ENCODE peak calls at places on chromosomes 7 and 10, in nine cellular contexts. W, G, E, L, M, X, P, U and K are unnamed samples. For H3K9me3, the result is how much of the 10 kb centered on the place peaks cover.

GRCh38 chr10:44306147-44306710 is 78.7 kb downstream of the CXCL12 start:
- DNase-seq in W (no peak), G (peak), E (no peak), L (no peak), M (peak), X (no peak), P (peak), U (no peak), K (no peak)

GRCh38 chr7:114649689-114650088 is 235.1 kb downstream of the FOXP2 start:
- DNase-seq in W (no peak), G (no peak), E (no peak), L (no peak), M (no peak), X (no peak), P (no peak), U (no peak), K (no peak)

GRCh38 chr7:65731562-65732035 is 141.3 kb upstream of the VKORC1L1 start:
- DNase-seq in W (peak), G (no peak), E (peak), L (no peak), M (peak), X (peak), P (peak), U (peak), K (no peak)

GRCh38 chr10:35471455-35471854 is 133.7 kb upstream of the GJD4 start:
- DNase-seq in W (no peak), G (no peak), E (no peak), L (no peak), M (no peak), X (no peak), P (no peak), U (no peak), K (no peak)

GRCh38 chr7:156950381-156950858 is 908 bp downstream of the NOM1 start:
- DNase-seq in W (no peak), G (no peak), E (no peak), L (no peak), M (peak), X (no peak), P (no peak), U (no peak), K (no peak)

GRCh38 chr7:41942468-41943097 is 239.7 kb upstream of the INHBA start:
- DNase-seq in W (peak), G (no peak), E (peak), L (no peak), M (peak), X (peak), P (peak), U (no peak), K (peak)

GRCh38 chr10:70575874-70576802 is 26.4 kb downstream of the PRF1 start:
- DNase-seq in W (peak), G (no peak), E (no peak), L (peak), M (peak), X (peak), P (peak), U (peak), K (no peak)

GRCh38 chr10:22246680-22247391 is 29.0 kb upstream of the EBLN1 start:
- DNase-seq in W (no peak), G (no peak), E (no peak), L (no peak), M (peak), X (peak), P (peak), U (no peak), K (no peak)

GRCh38 chr7:47739901-47740300 is 158.0 kb upstream of the TNS3 start:
- DNase-seq in W (no peak), G (no peak), E (no peak), L (no peak), M (peak), X (no peak), P (no peak), U (no peak), K (no peak)

GRCh38 chr10:86013568-86013967 is 353.0 kb downstream of the GRID1 start:
- DNase-seq in W (no peak), G (no peak), E (no peak), L (no peak), M (no peak), X (no peak), P (no peak), U (no peak), K (no peak)

GRCh38 chr10:126902157-126902556 is 3.1 kb upstream of the DOCK1 start:
- DNase-seq in W (peak), G (no peak), E (no peak), L (no peak), M (peak), X (peak), P (peak), U (no peak), K (no peak)

GRCh38 chr10:69640196-69640980 is 10.3 kb downstream of the FAM241B start:
- DNase-seq in W (no peak), G (no peak), E (no peak), L (no peak), M (no peak), X (no peak), P (no peak), U (no peak), K (no peak)

GRCh38 chr7:52431082-52431815 is 604.2 kb upstream of the POM121L12 start:
- DNase-seq in W (no peak), G (no peak), E (no peak), L (no peak), M (no peak), X (no peak), P (no peak), U (no peak), K (no peak)

GRCh38 chr10:107013258-107014001 is 151.1 kb downstream of the SORCS1 start:
- DNase-seq in W (no peak), G (no peak), E (peak), L (no peak), M (no peak), X (peak), P (no peak), U (no peak), K (no peak)

GRCh38 chr7:214410-215212 is 22.2 kb downstream of the FAM20C start:
- DNase-seq in W (no peak), G (no peak), E (no peak), L (no peak), M (peak), X (peak), P (no peak), U (peak), K (no peak)

GRCh38 chr7:94244760-94245159 is 149.9 kb upstream of the COL1A2 start:
- DNase-seq in W (no peak), G (no peak), E (no peak), L (no peak), M (no peak), X (no peak), P (no peak), U (no peak), K (no peak)

GRCh38 chr10:33927347-33927746 is 592.9 kb upstream of the NRP1 start:
- DNase-seq in W (no peak), G (no peak), E (no peak), L (no peak), M (no peak), X (no peak), P (peak), U (no peak), K (no peak)

GRCh38 chr7:36670585-36671431 is 53.5 kb downstream of the AOAH start:
- DNase-seq in W (peak), G (no peak), E (peak), L (peak), M (peak), X (peak), P (peak), U (peak), K (peak)

GRCh38 chr7:82110146-82110823 is 333.3 kb downstream of the CACNA2D1 start:
- DNase-seq in W (no peak), G (no peak), E (peak), L (no peak), M (no peak), X (no peak), P (no peak), U (no peak), K (no peak)

GRCh38 chr10:52314822-52315552 is 906 bp downstream of the DKK1 start:
- DNase-seq in W (no peak), G (no peak), E (peak), L (no peak), M (peak), X (peak), P (peak), U (no peak), K (no peak)

GRCh38 chr7:52956379-52956915 is 79.0 kb upstream of the POM121L12 start:
- DNase-seq in W (no peak), G (no peak), E (no peak), L (no peak), M (peak), X (peak), P (no peak), U (no peak), K (no peak)

GRCh38 chr7:155566011-155566836 is 19.9 kb upstream of the CNPY1 start:
- DNase-seq in W (no peak), G (no peak), E (no peak), L (no peak), M (no peak), X (no peak), P (no peak), U (no peak), K (no peak)

GRCh38 chr7:119890631-119891030 is 382.3 kb upstream of the KCND2 start:
- DNase-seq in W (no peak), G (no peak), E (no peak), L (no peak), M (no peak), X (no peak), P (no peak), U (no peak), K (no peak)

GRCh38 chr10:122658356-122659049 is 41.1 kb downstream of the C10orf120 start:
- DNase-seq in W (no peak), G (no peak), E (no peak), L (no peak), M (no peak), X (no peak), P (no peak), U (no peak), K (no peak)

GRCh38 chr7:93948873-93949272 is 27.3 kb downstream of the GNG11 start:
- DNase-seq in W (no peak), G (no peak), E (no peak), L (no peak), M (no peak), X (no peak), P (no peak), U (no peak), K (no peak)

GRCh38 chr10:24961582-24961981 is 9.2 kb upstream of the PRTFDC1 start:
- DNase-seq in W (no peak), G (no peak), E (no peak), L (no peak), M (no peak), X (no peak), P (no peak), U (no peak), K (no peak)

GRCh38 chr7:30142710-30143109 is 7.9 kb downstream of the MTURN start:
- DNase-seq in W (no peak), G (no peak), E (no peak), L (no peak), M (peak), X (peak), P (peak), U (peak), K (no peak)

DNA sequence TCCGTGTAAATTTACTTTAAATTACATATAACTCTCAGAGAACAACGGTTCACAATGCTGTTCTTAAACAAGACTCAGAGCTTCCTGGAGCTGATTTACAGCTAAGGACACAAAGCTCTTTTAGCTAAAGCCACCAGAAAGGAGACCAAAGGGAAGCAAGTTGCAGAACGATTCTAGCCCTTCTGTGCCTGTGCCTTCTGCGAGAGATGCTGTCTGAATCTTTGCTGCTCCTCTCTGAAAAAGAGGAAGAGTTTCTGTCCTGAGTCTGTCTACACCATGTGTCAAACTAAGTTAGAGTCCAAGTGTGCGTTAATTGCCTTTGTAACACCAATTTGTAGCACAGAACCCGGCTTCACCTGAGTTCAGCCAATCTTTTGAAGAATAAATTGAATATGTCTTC is 42.0 kb upstream of the PFKP start:
- DNase-seq in W (no peak), G (no peak), E (no peak), L (no peak), M (no peak), X (no peak), P (no peak), U (no peak), K (no peak)
- H3K27ac ChIP-seq in W (no peak), G (no peak), E (no peak), L (no peak), M (no peak), X (no peak), P (no peak), U (no peak), K (no peak)

GRCh38 chr10:71985542-71986250 is 21.5 kb downstream of the CHST3 start:
- DNase-seq in W (no peak), G (no peak), E (no peak), L (peak), M (peak), X (no peak), P (peak), U (no peak), K (peak)

GRCh38 chr10:71984126-71984797 is 20.1 kb downstream of the CHST3 start:
- DNase-seq in W (no peak), G (no peak), E (no peak), L (no peak), M (no peak), X (no peak), P (no peak), U (no peak), K (peak)

GRCh38 chr10:71984798-71985388 is 20.7 kb downstream of the CHST3 start:
- DNase-seq in W (no peak), G (no peak), E (no peak), L (peak), M (no peak), X (no peak), P (peak), U (no peak), K (peak)

GRCh38 chr10:71990706-71991269 is 26.6 kb downstream of the CHST3 start:
- DNase-seq in W (no peak), G (no peak), E (no peak), L (peak), M (no peak), X (no peak), P (peak), U (no peak), K (no peak)

GRCh38 chr10:71989658-71990454 is 25.7 kb downstream of the CHST3 start:
- DNase-seq in W (peak), G (no peak), E (no peak), L (peak), M (no peak), X (no peak), P (peak), U (no peak), K (no peak)
- H3K9me3 ChIP-seq in W (under half), G (under half), E (under half), L (under half), M (under half), X (under half), P (under half), U (under half), K (under half)

GRCh38 chr10:7159928-7160327 is 250.9 kb downstream of the SFMBT2 start:
- DNase-seq in W (no peak), G (no peak), E (no peak), L (no peak), M (no peak), X (no peak), P (no peak), U (no peak), K (no peak)
- H3K27ac ChIP-seq in W (no peak), G (no peak), E (no peak), L (no peak), M (no peak), X (no peak), P (no peak), U (no peak), K (no peak)

GRCh38 chr10:65900271-65900670 is 1025.6 kb upstream of the LRRTM3 start:
- DNase-seq in W (no peak), G (no peak), E (no peak), L (no peak), M (no peak), X (no peak), P (no peak), U (no peak), K (no peak)
- H3K9me3 ChIP-seq in W (under half), G (under half), E (under half), L (under half), M (under half), X (under half), P (under half), U (under half), K (under half)

GRCh38 chr10:81873231-81873931 is 1.6 kb upstream of the NRG3 start:
- DNase-seq in W (no peak), G (no peak), E (no peak), L (no peak), M (no peak), X (no peak), P (no peak), U (no peak), K (no peak)
- H3K27ac ChIP-seq in W (no peak), G (no peak), E (no peak), L (no peak), M (no peak), X (no peak), P (no peak), U (no peak), K (no peak)

GRCh38 chr10:5033061-5033770 is 29.6 kb upstream of the AKR1C2 start:
- DNase-seq in W (no peak), G (peak), E (no peak), L (no peak), M (peak), X (no peak), P (peak), U (no peak), K (no peak)
- H3K9me3 ChIP-seq in W (under half), G (under half), E (under half), L (under half), M (under half), X (under half), P (under half), U (under half), K (under half)

GRCh38 chr7:97009753-97010732 is 4.7 kb downstream of the DLX6 start:
- DNase-seq in W (no peak), G (peak), E (peak), L (no peak), M (no peak), X (no peak), P (no peak), U (no peak), K (no peak)

GRCh38 chr7:97011104-97011503 is 5.8 kb downstream of the DLX6 start:
- DNase-seq in W (no peak), G (no peak), E (no peak), L (no peak), M (no peak), X (no peak), P (no peak), U (no peak), K (no peak)

GRCh38 chr7:97012293-97013005 is 7.1 kb downstream of the DLX6 start:
- DNase-seq in W (no peak), G (peak), E (peak), L (no peak), M (no peak), X (no peak), P (no peak), U (no peak), K (no peak)

GRCh38 chr7:97013025-97013424 is 7.7 kb downstream of the DLX6 start:
- DNase-seq in W (no peak), G (peak), E (peak), L (no peak), M (no peak), X (no peak), P (no peak), U (no peak), K (no peak)

DNA sequence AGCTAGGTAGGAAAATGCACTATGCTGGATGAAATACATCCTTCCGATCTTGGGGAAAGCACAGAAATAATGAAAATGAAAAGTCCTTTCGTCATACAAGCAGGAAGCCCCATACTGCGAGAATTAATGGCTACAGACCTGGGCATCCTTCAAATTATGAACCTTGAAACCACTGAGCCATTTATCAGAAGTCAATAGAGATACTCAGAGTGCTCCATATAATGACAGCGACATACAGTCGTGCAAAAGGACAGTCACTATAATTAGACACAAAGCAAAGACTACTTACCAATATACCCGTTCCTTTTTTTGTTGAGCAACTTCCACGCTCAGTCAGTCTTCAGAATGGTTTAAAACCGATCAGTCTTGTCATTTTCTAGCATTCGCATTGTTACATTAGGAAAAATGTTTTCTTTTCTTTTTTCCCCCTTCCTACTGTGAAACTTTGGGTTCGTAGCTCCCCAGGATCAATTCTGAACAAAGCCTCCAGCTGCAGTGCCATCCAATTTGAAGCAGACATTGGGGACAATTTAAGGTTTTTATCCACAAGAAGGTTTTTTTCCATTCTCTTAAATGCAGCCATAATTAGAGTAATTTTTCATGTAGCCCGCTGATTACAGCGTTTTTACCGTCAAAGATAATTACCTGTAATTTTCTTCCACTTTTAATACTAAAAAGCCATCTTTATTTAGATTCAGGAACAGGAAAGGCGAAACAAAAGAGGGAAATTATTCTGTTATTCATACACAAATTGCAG is 6.4 kb downstream of the DLX6 start:
- DNase-seq in W (no peak), G (peak), E (no peak), L (no peak), M (no peak), X (no peak), P (no peak), U (no peak), K (no peak)
- H3K27ac ChIP-seq in W (no peak), G (no peak), E (no peak), L (no peak), M (no peak), X (no peak), P (no peak), U (no peak), K (no peak)